ENCODE peak calls at places on chromosome X, in five cellular contexts. R is left ventricle myocardium inferior, U is cardiac muscle cell, I is mesothelial cell of epicardium, J is HCT116. G is an unnamed sample.

GRCh38 chrX:2707334-2707760 is 16.3 kb downstream of the CD99 start:
- DNase-seq in R (peak; percentile 42), U (peak; percentile 67), I (no peak), J (peak; percentile 64), G (peak; percentile 51)

GRCh38 chrX:85108165-85108564 is 104.5 kb downstream of the APOOL start:
- DNase-seq in R (no peak), U (no peak), I (no peak), J (no peak), G (no peak)

GRCh38 chrX:24594531-24594930 is 52.6 kb downstream of the PCYT1B start:
- DNase-seq in R (no peak), U (no peak), I (no peak), J (no peak), G (no peak)

GRCh38 chrX:155314260-155314659 is 20.2 kb downstream of the CLIC2 start:
- DNase-seq in R (no peak), U (no peak), I (no peak), J (no peak), G (no peak)

GRCh38 chrX:119194631-119195030 is 41.5 kb upstream of the PGRMC1 start:
- DNase-seq in R (no peak), U (peak; percentile 57), I (no peak), J (no peak), G (no peak)

GRCh38 chrX:68934421-68934820 is 105.6 kb downstream of the EFNB1 start:
- DNase-seq in R (no peak), U (no peak), I (no peak), J (no peak), G (no peak)

GRCh38 chrX:9955506-9955905 is 11.7 kb upstream of the CLDN34 start:
- DNase-seq in R (no peak), U (peak; percentile 71), I (no peak), J (no peak), G (no peak)

GRCh38 chrX:16882188-16882587 is 12.0 kb upstream of the RBBP7 start:
- DNase-seq in R (peak; percentile 18), U (peak; percentile 53), I (no peak), J (no peak), G (no peak)

GRCh38 chrX:8520791-8521190 is 56.2 kb downstream of the VCX3B start:
- DNase-seq in R (no peak), U (peak; percentile 14), I (no peak), J (no peak), G (no peak)

GRCh38 chrX:63258144-63258543 is 93.0 kb downstream of the SPIN4 start:
- DNase-seq in R (no peak), U (no peak), I (no peak), J (no peak), G (no peak)

GRCh38 chrX:129759576-129760061 is 20.1 kb upstream of the SASH3 start:
- DNase-seq in R (no peak), U (peak; percentile 92), I (no peak), J (no peak), G (no peak)

GRCh38 chrX:16797841-16798240 is 11.6 kb downstream of the TXLNG start:
- DNase-seq in R (no peak), U (no peak), I (no peak), J (no peak), G (no peak)

GRCh38 chrX:149540133-149540620 is 635 bp upstream of the EOLA1 start:
- DNase-seq in R (peak; percentile 93), U (peak; percentile 93), I (peak; percentile 83), J (peak; percentile 63), G (peak; percentile 71)

GRCh38 chrX:79081895-79082512 is 62.5 kb upstream of the GPR174 start:
- DNase-seq in R (no peak), U (peak; percentile 51), I (no peak), J (no peak), G (no peak)

GRCh38 chrX:44203791-44204190 is 139.7 kb downstream of the EFHC2 start:
- DNase-seq in R (no peak), U (no peak), I (no peak), J (peak; percentile 12), G (no peak)
- TF ChIP-seq CTCF in R (no peak), U (no peak), I (no peak), J (peak; percentile 47), G (no peak)

DNA sequence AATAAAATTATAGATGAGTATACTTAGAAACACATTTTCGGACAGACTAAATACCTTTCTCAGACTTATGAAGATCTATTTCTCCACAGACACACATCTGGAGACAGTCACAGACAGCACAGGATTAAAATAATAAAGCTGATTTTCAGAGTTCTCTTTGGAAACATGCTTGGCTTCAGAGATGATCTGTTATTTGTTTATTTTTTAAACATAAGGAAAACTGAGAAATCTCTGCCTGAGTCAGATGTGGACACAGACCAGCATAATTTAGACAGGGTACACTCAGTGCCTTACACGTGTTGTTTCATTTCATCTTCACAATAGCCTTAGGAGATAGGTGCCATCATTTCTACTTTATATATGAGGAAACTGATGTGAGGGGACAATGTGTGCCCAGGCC is 92.1 kb downstream of the SLC9A7 start:
- DNase-seq in R (no peak), U (no peak), I (no peak), J (no peak), G (no peak)
- TF ChIP-seq CTCF in R (no peak), U (no peak), I (no peak), J (no peak), G (no peak)

GRCh38 chrX:106862972-106863688 is 40.0 kb downstream of the RIPPLY1 start:
- DNase-seq in R (no peak), U (peak; percentile 5), I (no peak), J (peak; percentile 1), G (no peak)
- TF ChIP-seq CTCF in R (peak; percentile 14), U (peak; percentile 41), I (no peak), J (peak; percentile 59), G (no peak)

GRCh38 chrX:44082829-44083228 is 109.6 kb upstream of the NDP start:
- DNase-seq in R (no peak), U (no peak), I (no peak), J (no peak), G (no peak)
- TF ChIP-seq CTCF in R (no peak), U (no peak), I (no peak), J (no peak), G (no peak)

G was measured in activated B cell treated with CpG ODN at 0.5 μM for 24 hours.